ENCODE peak calls at places on chromosomes 13 and 19, in eight cellular contexts. S, I, M, D, G, Z, F and P are unnamed samples.

GRCh38 chr19:16628984-16629691 is 1.1 kb upstream of the MED26 start:
- DNase-seq in S (no peak), I (no peak), M (no peak), D (no peak), G (no peak), Z (peak), F (no peak), P (peak)

GRCh38 chr13:93270769-93271753 is 44.5 kb downstream of the GPC6 start:
- DNase-seq in S (no peak), I (no peak), M (peak), D (no peak), G (no peak), Z (no peak), F (peak), P (no peak)

GRCh38 chr13:75802161-75802560 is 166.0 kb downstream of the LMO7 start:
- DNase-seq in S (no peak), I (no peak), M (no peak), D (no peak), G (no peak), Z (no peak), F (no peak), P (no peak)

GRCh38 chr13:30340367-30341184 is 33.2 kb upstream of the KATNAL1 start:
- DNase-seq in S (no peak), I (no peak), M (peak), D (no peak), G (no peak), Z (peak), F (no peak), P (peak)

GRCh38 chr19:18762125-18763023 is 28.7 kb downstream of the COMP start:
- DNase-seq in S (no peak), I (no peak), M (peak), D (no peak), G (peak), Z (peak), F (peak), P (peak)

GRCh38 chr13:33272531-33273124 is 12.9 kb downstream of the STARD13 start:
- DNase-seq in S (no peak), I (no peak), M (peak), D (no peak), G (no peak), Z (no peak), F (no peak), P (peak)

GRCh38 chr13:104954210-104954609 is 1581.3 kb downstream of the EFNB2 start:
- DNase-seq in S (no peak), I (no peak), M (peak), D (no peak), G (no peak), Z (peak), F (no peak), P (no peak)

GRCh38 chr19:17772172-17772571 is 20.9 kb downstream of the FCHO1 start:
- DNase-seq in S (no peak), I (no peak), M (no peak), D (no peak), G (no peak), Z (peak), F (no peak), P (no peak)

GRCh38 chr19:53982611-53983010 is 8.8 kb upstream of the CACNG6 start:
- DNase-seq in S (peak), I (no peak), M (no peak), D (no peak), G (no peak), Z (no peak), F (no peak), P (no peak)

GRCh38 chr19:1219786-1220451 is 14.3 kb downstream of the STK11 start:
- DNase-seq in S (no peak), I (no peak), M (no peak), D (no peak), G (no peak), Z (no peak), F (no peak), P (no peak)

GRCh38 chr19:45779231-45780145 is 2.8 kb downstream of the DMPK start:
- DNase-seq in S (peak), I (peak), M (peak), D (peak), G (peak), Z (peak), F (peak), P (peak)

GRCh38 chr13:108270442-108270841 is 924 bp downstream of the TNFSF13B start:
- DNase-seq in S (no peak), I (no peak), M (no peak), D (no peak), G (no peak), Z (no peak), F (no peak), P (no peak)

GRCh38 chr19:18086590-18087138 is at the start of gene IL12RB1:
- DNase-seq in S (no peak), I (no peak), M (no peak), D (no peak), G (no peak), Z (no peak), F (no peak), P (no peak)

GRCh38 chr19:55667006-55667381 is 8.0 kb upstream of the EPN1 start:
- DNase-seq in S (no peak), I (no peak), M (no peak), D (no peak), G (no peak), Z (no peak), F (no peak), P (no peak)

GRCh38 chr19:12841094-12841493 is 2.8 kb downstream of the MAST1 start:
- DNase-seq in S (peak), I (no peak), M (no peak), D (no peak), G (no peak), Z (no peak), F (no peak), P (no peak)

GRCh38 chr19:40497214-40497613 is 30.4 kb downstream of the SPTBN4 start:
- DNase-seq in S (no peak), I (no peak), M (no peak), D (no peak), G (no peak), Z (no peak), F (no peak), P (no peak)

GRCh38 chr13:113456116-113456702 is 2.9 kb upstream of the ADPRHL1 start:
- DNase-seq in S (no peak), I (no peak), M (no peak), D (no peak), G (no peak), Z (no peak), F (no peak), P (no peak)

GRCh38 chr13:76708138-76708537 is 178.1 kb downstream of the KCTD12 start:
- DNase-seq in S (no peak), I (no peak), M (no peak), D (no peak), G (no peak), Z (no peak), F (no peak), P (no peak)

GRCh38 chr19:34480971-34481821 is at the start of gene WTIP:
- DNase-seq in S (peak), I (no peak), M (peak), D (no peak), G (no peak), Z (peak), F (no peak), P (peak)

GRCh38 chr13:113901642-113902041 is 37.8 kb upstream of the GAS6 start:
- DNase-seq in S (no peak), I (no peak), M (no peak), D (no peak), G (no peak), Z (no peak), F (no peak), P (no peak)

GRCh38 chr13:103349664-103350063 is 283.4 kb upstream of the SLC10A2 start:
- DNase-seq in S (no peak), I (no peak), M (no peak), D (no peak), G (no peak), Z (no peak), F (peak), P (no peak)

GRCh38 chr19:58563034-58563573 is 4.7 kb upstream of the UBE2M start:
- DNase-seq in S (no peak), I (no peak), M (no peak), D (no peak), G (no peak), Z (no peak), F (no peak), P (peak)

GRCh38 chr13:54750521-54750920 is 1721.9 kb downstream of the OLFM4 start:
- DNase-seq in S (no peak), I (no peak), M (no peak), D (no peak), G (peak), Z (no peak), F (no peak), P (no peak)

GRCh38 chr13:26255717-26256277 is 1.9 kb downstream of the CDK8 start:
- DNase-seq in S (no peak), I (no peak), M (no peak), D (no peak), G (no peak), Z (peak), F (peak), P (no peak)

GRCh38 chr13:44197791-44198770 is 175.5 kb upstream of the SERP2 start:
- DNase-seq in S (no peak), I (no peak), M (peak), D (no peak), G (no peak), Z (no peak), F (peak), P (peak)

GRCh38 chr13:110431851-110432294 is 124.8 kb downstream of the COL4A2 start:
- DNase-seq in S (no peak), I (no peak), M (no peak), D (no peak), G (no peak), Z (no peak), F (no peak), P (no peak)

GRCh38 chr13:110412132-110412912 is 105.2 kb downstream of the COL4A2 start:
- DNase-seq in S (peak), I (peak), M (peak), D (peak), G (peak), Z (peak), F (peak), P (peak)

GRCh38 chr19:6519289-6519688 is 11.5 kb upstream of the TNFSF9 start:
- DNase-seq in S (no peak), I (no peak), M (peak), D (no peak), G (no peak), Z (peak), F (no peak), P (peak)

GRCh38 chr19:47863514-47863936 is 4.5 kb downstream of the TPRX2 start:
- DNase-seq in S (peak), I (peak), M (peak), D (peak), G (peak), Z (peak), F (peak), P (peak)

GRCh38 chr19:37905936-37906867 is at the start of gene WDR87:
- DNase-seq in S (peak), I (no peak), M (peak), D (peak), G (peak), Z (no peak), F (peak), P (peak)

GRCh38 chr13:80873589-80873988 is 532.7 kb upstream of the SPRY2 start:
- DNase-seq in S (no peak), I (no peak), M (no peak), D (peak), G (no peak), Z (no peak), F (no peak), P (peak)

GRCh38 chr19:23596872-23597271 is 90.1 kb downstream of the ZNF675 start:
- DNase-seq in S (no peak), I (no peak), M (no peak), D (no peak), G (no peak), Z (no peak), F (no peak), P (no peak)

GRCh38 chr19:57850553-57851017 is 926 bp downstream of the ZNF587 start:
- DNase-seq in S (peak), I (no peak), M (peak), D (no peak), G (peak), Z (peak), F (peak), P (peak)

GRCh38 chr13:66154981-66155380 is 1075.2 kb downstream of the PCDH9 start:
- DNase-seq in S (no peak), I (no peak), M (no peak), D (no peak), G (no peak), Z (no peak), F (no peak), P (no peak)

GRCh38 chr19:22784051-22784450 is at the start of gene ZNF99:
- DNase-seq in S (no peak), I (no peak), M (no peak), D (no peak), G (no peak), Z (no peak), F (no peak), P (no peak)

GRCh38 chr19:18098891-18099622 is 1.5 kb downstream of the MAST3 start:
- DNase-seq in S (peak), I (no peak), M (no peak), D (no peak), G (no peak), Z (no peak), F (no peak), P (no peak)